ENCODE peak calls at places on chromosomes 6 and 20, in four cellular contexts. One of them, this sample, is unnamed.
A peak's percentile ranks its signal among the peaks of the same experiment; 100 is the strongest.

GRCh38 chr20:43293068-43293786 is 103.5 kb upstream of the PTPRT start:
- DNase-seq in foreskin fibroblast: no peak
- DNase-seq in fibroblast of lung: no peak
- DNase-seq in AG09309: no peak
- DNase-seq in this sample: no peak

GRCh38 chr6:165081944-165082532 is 227.4 kb downstream of the C6orf118 start:
- DNase-seq in foreskin fibroblast: no peak
- DNase-seq in fibroblast of lung: no peak
- DNase-seq in AG09309: no peak
- DNase-seq in this sample: no peak

GRCh38 chr20:53582574-53583351 is 10.9 kb downstream of the ZNF217 start:
- DNase-seq in foreskin fibroblast: peak; percentile 75
- DNase-seq in fibroblast of lung: peak; percentile 95
- DNase-seq in AG09309: peak; percentile 91
- DNase-seq in this sample: peak; percentile 94

GRCh38 chr6:71383891-71384489 is 95.4 kb downstream of the OGFRL1 start:
- DNase-seq in foreskin fibroblast: peak; percentile 74
- DNase-seq in fibroblast of lung: peak; percentile 81
- DNase-seq in AG09309: no peak
- DNase-seq in this sample: peak; percentile 81

GRCh38 chr6:35486005-35486925 is 10.6 kb downstream of the TEAD3 start:
- DNase-seq in foreskin fibroblast: no peak
- DNase-seq in fibroblast of lung: no peak
- DNase-seq in AG09309: no peak
- DNase-seq in this sample: peak; percentile 63

GRCh38 chr6:36906539-36906938 is 20.8 kb downstream of the C6orf89 start:
- DNase-seq in foreskin fibroblast: no peak
- DNase-seq in fibroblast of lung: no peak
- DNase-seq in AG09309: no peak
- DNase-seq in this sample: no peak

GRCh38 chr6:163694988-163695942 is 280.7 kb downstream of the QKI start:
- DNase-seq in foreskin fibroblast: no peak
- DNase-seq in fibroblast of lung: no peak
- DNase-seq in AG09309: no peak
- DNase-seq in this sample: no peak

GRCh38 chr20:13105864-13106457 is 97.2 kb downstream of the SPTLC3 start:
- DNase-seq in foreskin fibroblast: peak; percentile 66
- DNase-seq in fibroblast of lung: peak; percentile 71
- DNase-seq in AG09309: no peak
- DNase-seq in this sample: peak; percentile 67

GRCh38 chr6:137494967-137495595 is 887 bp upstream of the OLIG3 start:
- DNase-seq in foreskin fibroblast: peak; percentile 29
- DNase-seq in fibroblast of lung: peak; percentile 32
- DNase-seq in AG09309: no peak
- DNase-seq in this sample: peak; percentile 11

GRCh38 chr6:118128755-118129154 is 221.7 kb downstream of the SLC35F1 start:
- DNase-seq in foreskin fibroblast: no peak
- DNase-seq in fibroblast of lung: no peak
- DNase-seq in AG09309: no peak
- DNase-seq in this sample: no peak

GRCh38 chr6:138211048-138211581 is 7.2 kb downstream of the PBOV1 start:
- DNase-seq in foreskin fibroblast: no peak
- DNase-seq in fibroblast of lung: no peak
- DNase-seq in AG09309: no peak
- DNase-seq in this sample: no peak

GRCh38 chr20:46631874-46632446 is 19.3 kb downstream of the SLC13A3 start:
- DNase-seq in foreskin fibroblast: no peak
- DNase-seq in fibroblast of lung: no peak
- DNase-seq in AG09309: no peak
- DNase-seq in this sample: no peak

GRCh38 chr6:105886812-105887513 is 199.2 kb upstream of the PRDM1 start:
- DNase-seq in foreskin fibroblast: peak; percentile 64
- DNase-seq in fibroblast of lung: no peak
- DNase-seq in AG09309: peak; percentile 48
- DNase-seq in this sample: no peak

GRCh38 chr6:1745814-1746213 is 136.1 kb downstream of the FOXC1 start:
- DNase-seq in foreskin fibroblast: no peak
- DNase-seq in fibroblast of lung: no peak
- DNase-seq in AG09309: no peak
- DNase-seq in this sample: no peak

GRCh38 chr6:136527831-136528230 is 22.4 kb downstream of the MAP7 start:
- DNase-seq in foreskin fibroblast: peak; percentile 74
- DNase-seq in fibroblast of lung: no peak
- DNase-seq in AG09309: no peak
- DNase-seq in this sample: no peak

GRCh38 chr20:34989118-34989517 is 33.5 kb downstream of the MYH7B start:
- DNase-seq in foreskin fibroblast: no peak
- DNase-seq in fibroblast of lung: no peak
- DNase-seq in AG09309: no peak
- DNase-seq in this sample: no peak

GRCh38 chr6:64504509-64504908 is 868.9 kb downstream of the PHF3 start:
- DNase-seq in foreskin fibroblast: no peak
- DNase-seq in fibroblast of lung: peak; percentile 67
- DNase-seq in AG09309: no peak
- DNase-seq in this sample: peak; percentile 26

GRCh38 chr6:33375143-33375649 is 16.4 kb upstream of the KIFC1 start:
- DNase-seq in foreskin fibroblast: peak; percentile 95
- DNase-seq in fibroblast of lung: peak; percentile 94
- DNase-seq in AG09309: peak; percentile 67
- DNase-seq in this sample: peak; percentile 97

GRCh38 chr6:73308712-73309533 is 45.2 kb downstream of the DPPA5 start:
- DNase-seq in foreskin fibroblast: peak; percentile 44
- DNase-seq in fibroblast of lung: peak; percentile 51
- DNase-seq in AG09309: no peak
- DNase-seq in this sample: peak; percentile 35

GRCh38 chr6:35948725-35949124 is 27.8 kb upstream of the SRPK1 start:
- DNase-seq in foreskin fibroblast: peak; percentile 49
- DNase-seq in fibroblast of lung: no peak
- DNase-seq in AG09309: no peak
- DNase-seq in this sample: peak; percentile 42

GRCh38 chr6:109406196-109406595 is 23.9 kb upstream of the CD164 start:
- DNase-seq in foreskin fibroblast: peak; percentile 89
- DNase-seq in fibroblast of lung: peak; percentile 83
- DNase-seq in AG09309: peak; percentile 65
- DNase-seq in this sample: peak; percentile 83

GRCh38 chr6:125858427-125859320 is 67.9 kb downstream of the NCOA7 start:
- DNase-seq in foreskin fibroblast: peak; percentile 83
- DNase-seq in fibroblast of lung: peak; percentile 75
- DNase-seq in AG09309: no peak
- DNase-seq in this sample: peak; percentile 80

GRCh38 chr20:32762754-32763201 is 593 bp downstream of the DNMT3B start:
- DNase-seq in foreskin fibroblast: peak; percentile 33
- DNase-seq in fibroblast of lung: no peak
- DNase-seq in AG09309: no peak
- DNase-seq in this sample: no peak

GRCh38 chr6:27415898-27416297 is 27.3 kb downstream of the ZNF391 start:
- DNase-seq in foreskin fibroblast: peak; percentile 3
- DNase-seq in fibroblast of lung: no peak
- DNase-seq in AG09309: no peak
- DNase-seq in this sample: no peak

GRCh38 chr20:46438156-46438750 is 31.8 kb upstream of the ELMO2 start:
- DNase-seq in foreskin fibroblast: peak; percentile 73
- DNase-seq in fibroblast of lung: peak; percentile 67
- DNase-seq in AG09309: no peak
- DNase-seq in this sample: peak; percentile 58

GRCh38 chr20:2707353-2708072 is 14.9 kb downstream of the EBF4 start:
- DNase-seq in foreskin fibroblast: no peak
- DNase-seq in fibroblast of lung: no peak
- DNase-seq in AG09309: no peak
- DNase-seq in this sample: no peak

GRCh38 chr6:24831771-24832718 is 33.3 kb upstream of the ARMH2 start:
- DNase-seq in foreskin fibroblast: peak; percentile 67
- DNase-seq in fibroblast of lung: peak; percentile 27
- DNase-seq in AG09309: peak; percentile 39
- DNase-seq in this sample: no peak

GRCh38 chr20:45470939-45471338 is 1.4 kb downstream of the WFDC2 start:
- DNase-seq in foreskin fibroblast: peak; percentile 44
- DNase-seq in fibroblast of lung: no peak
- DNase-seq in AG09309: no peak
- DNase-seq in this sample: no peak

GRCh38 chr20:16803965-16804792 is 56.0 kb downstream of the OTOR start:
- DNase-seq in foreskin fibroblast: peak; percentile 80
- DNase-seq in fibroblast of lung: peak; percentile 46
- DNase-seq in AG09309: no peak
- DNase-seq in this sample: peak; percentile 63

GRCh38 chr6:11497881-11498280 is 39.7 kb upstream of the TMEM170B start:
- DNase-seq in foreskin fibroblast: peak; percentile 22
- DNase-seq in fibroblast of lung: no peak
- DNase-seq in AG09309: no peak
- DNase-seq in this sample: no peak

GRCh38 chr6:33324139-33324538 is 6.6 kb upstream of the ZBTB22 start:
- DNase-seq in foreskin fibroblast: no peak
- DNase-seq in fibroblast of lung: no peak
- DNase-seq in AG09309: no peak
- DNase-seq in this sample: no peak

GRCh38 chr6:6002005-6002808 is 4.5 kb downstream of the NRN1 start:
- DNase-seq in foreskin fibroblast: no peak
- DNase-seq in fibroblast of lung: no peak
- DNase-seq in AG09309: no peak
- DNase-seq in this sample: no peak

GRCh38 chr6:113433506-113433991 is 423.6 kb upstream of the MARCKS start:
- DNase-seq in foreskin fibroblast: peak; percentile 94
- DNase-seq in fibroblast of lung: peak; percentile 92
- DNase-seq in AG09309: peak; percentile 91
- DNase-seq in this sample: peak; percentile 87

GRCh38 chr6:39646751-39647420 is 78.3 kb downstream of the KIF6 start:
- DNase-seq in foreskin fibroblast: no peak
- DNase-seq in fibroblast of lung: no peak
- DNase-seq in AG09309: no peak
- DNase-seq in this sample: no peak

GRCh38 chr6:39638126-39638822 is 86.9 kb downstream of the KIF6 start:
- DNase-seq in foreskin fibroblast: no peak
- DNase-seq in fibroblast of lung: no peak
- DNase-seq in AG09309: no peak
- DNase-seq in this sample: no peak

DNA sequence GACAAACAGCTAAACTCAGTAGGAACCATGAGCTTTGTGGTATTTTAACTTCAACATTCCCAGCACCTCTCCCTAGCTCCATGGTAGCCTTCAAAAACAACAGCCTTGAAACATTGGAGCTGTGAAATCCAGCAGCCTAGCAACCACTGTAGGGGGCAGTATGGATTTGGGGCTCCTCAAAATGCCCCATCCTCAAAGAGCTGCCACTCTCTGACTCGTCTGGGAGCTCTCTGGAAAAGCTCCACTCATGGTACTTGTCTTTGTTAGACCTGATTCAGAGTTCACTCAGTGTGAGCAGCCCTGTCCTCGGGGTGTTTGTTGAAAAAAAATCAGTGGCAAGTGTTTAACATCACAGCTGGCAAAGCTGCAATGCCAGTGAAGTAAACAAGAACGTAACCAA is 82.9 kb downstream of the KIF6 start:
- DNase-seq in foreskin fibroblast: no peak
- DNase-seq in fibroblast of lung: no peak
- DNase-seq in AG09309: no peak
- DNase-seq in this sample: no peak
- TF ChIP-seq CTCF in foreskin fibroblast: no peak
- TF ChIP-seq CTCF in fibroblast of lung: no peak
- TF ChIP-seq CTCF in AG09309: no peak
- TF ChIP-seq CTCF in this sample: no peak

GRCh38 chr20:59603727-59604608 is at the start of gene PHACTR3:
- DNase-seq in foreskin fibroblast: no peak
- DNase-seq in fibroblast of lung: no peak
- DNase-seq in AG09309: no peak
- DNase-seq in this sample: no peak
- H3K4me3 ChIP-seq in foreskin fibroblast: no peak within 1 kb of the TSS
- H3K4me3 ChIP-seq in fibroblast of lung: no peak within 1 kb of the TSS
- H3K4me3 ChIP-seq in AG09309: no peak within 1 kb of the TSS
- H3K4me3 ChIP-seq in this sample: no peak within 1 kb of the TSS

DNA sequence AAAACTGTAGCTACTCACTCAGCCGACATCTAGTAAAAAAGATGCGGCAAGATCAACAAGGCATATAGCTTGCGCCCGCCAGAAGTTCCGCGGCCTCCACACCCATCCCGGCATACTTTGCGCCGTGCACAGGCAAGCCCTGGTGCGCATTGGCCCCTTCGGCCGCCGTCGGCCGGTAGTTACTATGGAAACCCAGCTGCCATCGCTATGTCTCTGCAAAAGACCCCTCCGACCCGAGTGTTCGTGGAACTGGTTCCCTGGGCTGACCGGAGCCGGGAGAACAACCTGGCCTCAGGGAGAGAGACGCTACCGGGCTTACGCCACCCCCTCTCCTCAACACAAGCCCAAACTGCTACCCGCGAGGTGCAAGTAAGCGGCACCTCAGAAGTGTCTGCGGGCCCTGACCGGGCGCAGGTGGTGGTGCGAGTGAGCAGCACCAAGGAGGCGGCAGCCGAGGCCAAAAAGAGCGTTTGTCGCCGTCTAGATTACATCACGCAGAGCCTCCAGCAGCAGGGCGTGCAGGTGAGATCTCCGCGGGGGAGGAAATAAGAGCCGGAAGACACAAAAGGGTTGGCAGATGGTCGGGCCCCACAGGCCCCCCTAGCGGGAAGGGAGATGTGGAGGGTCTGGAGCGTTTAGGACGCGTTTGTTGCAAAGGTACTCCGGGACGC is at the start of gene IRAK1BP1:
- DNase-seq in foreskin fibroblast: peak; percentile 93
- DNase-seq in fibroblast of lung: peak; percentile 86
- DNase-seq in AG09309: peak; percentile 13
- DNase-seq in this sample: peak; percentile 87
- TF ChIP-seq CTCF in foreskin fibroblast: no peak
- TF ChIP-seq CTCF in fibroblast of lung: no peak
- TF ChIP-seq CTCF in AG09309: no peak
- TF ChIP-seq CTCF in this sample: no peak

DNA sequence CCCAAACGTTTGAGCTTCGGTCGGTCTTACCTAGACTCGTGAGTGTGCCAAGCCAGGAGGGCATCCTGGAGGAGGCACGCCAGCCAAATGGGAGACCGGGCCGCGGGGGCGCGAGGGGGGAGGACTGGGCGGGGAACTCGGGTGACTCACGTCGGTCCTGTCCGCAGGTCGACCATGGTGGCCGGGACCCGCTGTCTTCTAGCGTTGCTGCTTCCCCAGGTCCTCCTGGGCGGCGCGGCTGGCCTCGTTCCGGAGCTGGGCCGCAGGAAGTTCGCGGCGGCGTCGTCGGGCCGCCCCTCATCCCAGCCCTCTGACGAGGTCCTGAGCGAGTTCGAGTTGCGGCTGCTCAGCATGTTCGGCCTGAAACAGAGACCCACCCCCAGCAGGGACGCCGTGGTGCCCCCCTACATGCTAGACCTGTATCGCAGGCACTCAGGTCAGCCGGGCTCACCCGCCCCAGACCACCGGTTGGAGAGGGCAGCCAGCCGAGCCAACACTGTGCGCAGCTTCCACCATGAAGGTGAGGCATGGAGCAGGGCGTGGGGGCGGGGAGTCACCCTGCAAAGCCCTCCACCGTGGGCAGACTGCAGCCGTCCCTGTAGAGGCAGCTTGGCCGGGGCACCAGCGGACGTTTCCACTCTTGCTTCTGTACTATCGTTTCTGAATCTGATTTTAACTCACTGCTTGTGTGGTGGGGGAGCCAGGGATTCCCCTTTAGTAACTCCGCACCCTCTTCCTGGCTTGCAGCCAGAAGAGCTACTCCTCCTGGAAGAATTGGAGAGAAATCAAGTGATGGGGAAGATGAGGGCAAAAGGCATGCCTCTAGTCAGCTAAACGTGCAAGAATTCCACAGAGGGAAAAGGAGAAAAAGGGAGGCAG is 2.7 kb downstream of the BMP2 start:
- DNase-seq in foreskin fibroblast: peak; percentile 68
- DNase-seq in fibroblast of lung: peak; percentile 43
- DNase-seq in AG09309: no peak
- DNase-seq in this sample: peak; percentile 47
- H3K4me3 ChIP-seq in foreskin fibroblast: peak overlapping the region; percentile 58
- H3K4me3 ChIP-seq in fibroblast of lung: peak overlapping the region; percentile 75
- H3K4me3 ChIP-seq in AG09309: peak overlapping the region; percentile 65
- H3K4me3 ChIP-seq in this sample: peak overlapping the region; percentile 78

GRCh38 chr6:153059757-153060156 is 57.2 kb upstream of the MTRF1L start:
- DNase-seq in foreskin fibroblast: no peak
- DNase-seq in fibroblast of lung: peak; percentile 8
- DNase-seq in AG09309: no peak
- DNase-seq in this sample: no peak
- TF ChIP-seq CTCF in foreskin fibroblast: no peak
- TF ChIP-seq CTCF in fibroblast of lung: peak; percentile 14
- TF ChIP-seq CTCF in AG09309: peak; percentile 28
- TF ChIP-seq CTCF in this sample: peak; percentile 18